ENCODE peak calls at places on chromosomes 13 and 19, in eight cellular contexts. U is heart right ventricle; B is H9; O is psoas muscle; P is left ventricle myocardium inferior; W is PC-9; C is naive thymus-derived CD4-positive, alpha-beta T cell; K is CD8-positive, alpha-beta T cell. T is an unnamed sample.

GRCh38 chr13:60162096-60162495 is 1.6 kb downstream of the DIAPH3 start:
- DNase-seq in U (no peak), B (no peak), O (no peak), P (no peak), W (no peak), C (no peak), K (no peak), T (no peak)

GRCh38 chr13:110575322-110576069 is 14.0 kb upstream of the RAB20 start:
- DNase-seq in U (peak; percentile 33), B (peak; percentile 61), O (peak; percentile 63), P (peak; percentile 26), W (peak; percentile 50), C (no peak), K (no peak), T (no peak)

GRCh38 chr19:37829526-37829925 is 50.1 kb upstream of the ZNF573 start:
- DNase-seq in U (no peak), B (no peak), O (no peak), P (no peak), W (no peak), C (no peak), K (no peak), T (no peak)

GRCh38 chr13:46342538-46342937 is 44.5 kb downstream of the RUBCNL start:
- DNase-seq in U (no peak), B (no peak), O (no peak), P (no peak), W (no peak), C (no peak), K (no peak), T (no peak)

GRCh38 chr13:94173312-94173854 is 306.1 kb downstream of the DCT start:
- DNase-seq in U (no peak), B (no peak), O (no peak), P (no peak), W (no peak), C (no peak), K (no peak), T (no peak)

GRCh38 chr19:4369888-4370260 is 26.5 kb downstream of the MPND start:
- DNase-seq in U (no peak), B (peak; percentile 73), O (peak; percentile 78), P (no peak), W (no peak), C (peak; percentile 71), K (peak; percentile 66), T (peak; percentile 29)

GRCh38 chr13:59409211-59409610 is 754.5 kb downstream of the DIAPH3 start:
- DNase-seq in U (peak; percentile 75), B (peak; percentile 49), O (no peak), P (peak; percentile 79), W (no peak), C (no peak), K (no peak), T (no peak)

GRCh38 chr13:22455036-22455435 is 725.7 kb upstream of the SGCG start:
- DNase-seq in U (no peak), B (no peak), O (no peak), P (no peak), W (no peak), C (no peak), K (no peak), T (no peak)

GRCh38 chr19:42352216-42352892 is 26.9 kb downstream of the MEGF8 start:
- DNase-seq in U (no peak), B (no peak), O (no peak), P (no peak), W (no peak), C (no peak), K (no peak), T (peak; percentile 65)

GRCh38 chr19:36120092-36120983 is 5.1 kb downstream of the TBCB start:
- DNase-seq in U (no peak), B (no peak), O (no peak), P (no peak), W (no peak), C (no peak), K (no peak), T (no peak)

GRCh38 chr19:36121486-36122124 is 6.3 kb downstream of the TBCB start:
- DNase-seq in U (no peak), B (no peak), O (no peak), P (no peak), W (no peak), C (no peak), K (no peak), T (no peak)

GRCh38 chr19:36116344-36116637 is 1.0 kb downstream of the TBCB start:
- DNase-seq in U (no peak), B (no peak), O (no peak), P (no peak), W (no peak), C (no peak), K (no peak), T (no peak)

GRCh38 chr19:36125557-36125956 is 10.3 kb downstream of the TBCB start:
- DNase-seq in U (no peak), B (no peak), O (no peak), P (no peak), W (no peak), C (no peak), K (no peak), T (no peak)

GRCh38 chr19:36120984-36121358 is 5.7 kb downstream of the TBCB start:
- DNase-seq in U (no peak), B (no peak), O (no peak), P (no peak), W (no peak), C (no peak), K (no peak), T (no peak)
- H3K27ac ChIP-seq in U (no peak overlapping the region), B (no peak overlapping the region), O (no peak overlapping the region), P (no peak overlapping the region), W (no peak overlapping the region), C (no peak overlapping the region), K (no peak overlapping the region), T (no peak overlapping the region)

DNA sequence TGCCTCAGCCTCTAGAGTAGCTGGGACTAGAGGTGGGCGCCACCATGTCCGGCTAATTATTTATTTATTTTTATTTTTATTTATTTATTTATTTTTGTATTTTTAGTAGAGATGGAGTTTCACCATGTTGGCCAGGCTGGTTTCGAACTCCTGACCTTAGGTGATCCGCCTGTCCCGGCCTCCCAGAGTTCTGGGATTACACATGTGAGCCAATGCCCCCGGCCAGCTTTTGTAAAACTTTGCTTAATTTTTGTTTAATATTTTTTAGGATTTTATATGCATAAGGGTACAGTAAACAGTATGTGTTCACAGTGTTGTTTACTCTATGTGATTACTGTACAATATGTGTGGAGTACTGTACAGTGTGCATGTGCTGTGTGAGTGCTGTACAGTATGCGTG is 98.7 kb downstream of the ZMYM2 start:
- DNase-seq in U (no peak), B (no peak), O (no peak), P (no peak), W (no peak), C (no peak), K (no peak), T (no peak)
- H3K27ac ChIP-seq in U (no peak overlapping the region), B (no peak overlapping the region), O (no peak overlapping the region), P (no peak overlapping the region), W (no peak overlapping the region), C (no peak overlapping the region), K (no peak overlapping the region), T (no peak overlapping the region)

DNA sequence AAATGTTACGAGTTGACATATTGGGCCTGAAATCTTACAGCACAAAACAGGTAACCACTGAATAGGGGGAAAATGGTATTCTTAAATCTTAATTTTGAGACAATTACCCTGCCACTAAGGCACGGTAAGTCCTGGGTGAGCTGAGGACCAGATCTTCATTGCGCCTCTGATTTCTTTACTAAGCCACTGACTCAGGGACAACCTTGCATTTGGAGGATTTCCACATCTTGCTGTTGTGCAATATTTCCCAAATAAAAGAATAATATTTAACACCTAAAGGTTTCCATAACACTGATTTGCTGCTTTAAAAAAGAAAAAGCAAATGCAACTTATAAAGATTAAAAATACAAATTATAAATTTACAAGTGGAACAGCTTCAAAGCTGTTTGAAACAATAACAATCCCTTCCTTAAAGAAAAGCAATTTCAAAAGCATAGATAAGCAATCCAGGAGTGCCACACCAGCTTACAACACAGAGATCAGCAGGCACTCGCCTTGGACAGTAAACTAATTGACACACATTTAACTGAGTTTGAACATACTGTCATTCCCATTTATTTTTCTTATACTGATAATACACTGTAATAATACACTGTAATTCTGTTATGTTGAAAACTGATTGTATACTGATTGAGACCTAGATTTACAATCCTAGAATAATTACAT is 79.6 kb upstream of the DOCK9 start:
- DNase-seq in U (no peak), B (no peak), O (no peak), P (no peak), W (peak; percentile 63), C (no peak), K (no peak), T (no peak)
- H3K27ac ChIP-seq in U (no peak overlapping the region), B (no peak overlapping the region), O (no peak overlapping the region), P (peak overlapping the region; percentile 32), W (peak overlapping the region; percentile 51), C (no peak overlapping the region), K (no peak overlapping the region), T (no peak overlapping the region)

GRCh38 chr19:49340865-49341718 is 5.9 kb downstream of the CD37 start:
- DNase-seq in U (no peak), B (no peak), O (no peak), P (no peak), W (no peak), C (no peak), K (no peak), T (no peak)

GRCh38 chr19:49342291-49342721 is 7.1 kb downstream of the CD37 start:
- DNase-seq in U (no peak), B (no peak), O (no peak), P (no peak), W (no peak), C (no peak), K (no peak), T (no peak)

GRCh38 chr19:49340069-49340864 is 5.1 kb downstream of the CD37 start:
- DNase-seq in U (peak; percentile 82), B (peak; percentile 82), O (peak; percentile 83), P (peak; percentile 72), W (no peak), C (no peak), K (no peak), T (no peak)

GRCh38 chr19:49344516-49345423 is 9.6 kb downstream of the CD37 start:
- DNase-seq in U (no peak), B (no peak), O (no peak), P (no peak), W (no peak), C (no peak), K (no peak), T (no peak)

GRCh38 chr19:49343127-49343526 is 7.9 kb downstream of the CD37 start:
- DNase-seq in U (no peak), B (no peak), O (no peak), P (no peak), W (no peak), C (no peak), K (no peak), T (no peak)
- H3K27ac ChIP-seq in U (no peak overlapping the region), B (no peak overlapping the region), O (no peak overlapping the region), P (no peak overlapping the region), W (no peak overlapping the region), C (no peak overlapping the region), K (no peak overlapping the region), T (no peak overlapping the region)

GRCh38 chr13:33510350-33510749 is 224.8 kb upstream of the STARD13 start:
- DNase-seq in U (no peak), B (no peak), O (no peak), P (no peak), W (no peak), C (no peak), K (no peak), T (no peak)
- H3K27ac ChIP-seq in U (peak overlapping the region; percentile 89), B (no peak overlapping the region), O (peak overlapping the region; percentile 71), P (peak overlapping the region; percentile 92), W (no peak overlapping the region), C (no peak overlapping the region), K (no peak overlapping the region), T (no peak overlapping the region)

GRCh38 chr19:43783636-43784035 is 2.9 kb upstream of the KCNN4 start:
- DNase-seq in U (no peak), B (no peak), O (no peak), P (no peak), W (no peak), C (no peak), K (no peak), T (no peak)
- H3K27ac ChIP-seq in U (no peak overlapping the region), B (no peak overlapping the region), O (no peak overlapping the region), P (no peak overlapping the region), W (peak overlapping the region; percentile 70), C (peak overlapping the region; percentile 72), K (peak overlapping the region; percentile 25), T (no peak overlapping the region)

T was measured in caudate nucleus.